ENCODE peak calls at places on chromosomes 7 and 10, in five cellular contexts. W is HepG2, F is AG09319, M is lower leg skin, P is endothelial cell. T is an unnamed sample.

GRCh38 chr10:35208536-35208935 is 81.9 kb downstream of the CREM start:
- DNase-seq in W (no peak), F (no peak), M (no peak), P (no peak), T (no peak)

GRCh38 chr10:60238408-60239100 is 151.1 kb downstream of the ANK3 start:
- DNase-seq in W (no peak), F (peak; percentile 51), M (no peak), P (no peak), T (no peak)

GRCh38 chr10:86364551-86365345 is 1.8 kb downstream of the GRID1 start:
- DNase-seq in W (no peak), F (no peak), M (peak; percentile 80), P (peak; percentile 52), T (peak; percentile 45)

GRCh38 chr7:81688622-81689411 is 81.0 kb downstream of the HGF start:
- DNase-seq in W (no peak), F (no peak), M (no peak), P (no peak), T (no peak)

GRCh38 chr7:31562002-31562401 is 48.1 kb downstream of the ITPRID1 start:
- DNase-seq in W (no peak), F (no peak), M (no peak), P (no peak), T (no peak)

GRCh38 chr10:6142644-6143043 is 53.8 kb downstream of the RBM17 start:
- DNase-seq in W (no peak), F (no peak), M (no peak), P (no peak), T (no peak)

GRCh38 chr7:128830231-128831177 is at the start of gene FLNC:
- DNase-seq in W (no peak), F (peak; percentile 49), M (peak; percentile 93), P (peak; percentile 50), T (peak; percentile 68)

GRCh38 chr10:122020202-122020601 is 31.2 kb downstream of the TACC2 start:
- DNase-seq in W (no peak), F (no peak), M (no peak), P (no peak), T (no peak)

GRCh38 chr7:105010538-105011523 is 3.2 kb upstream of the KMT2E start:
- DNase-seq in W (no peak), F (no peak), M (no peak), P (no peak), T (no peak)

GRCh38 chr10:61898435-61898778 is 3.1 kb upstream of the ARID5B start:
- DNase-seq in W (no peak), F (no peak), M (no peak), P (no peak), T (no peak)

GRCh38 chr7:13800694-13801448 is 188.6 kb downstream of the ETV1 start:
- DNase-seq in W (no peak), F (peak; percentile 42), M (no peak), P (no peak), T (peak; percentile 31)

GRCh38 chr10:5442056-5442989 is 30.0 kb downstream of the NET1 start:
- DNase-seq in W (peak; percentile 43), F (no peak), M (no peak), P (peak; percentile 49), T (no peak)

GRCh38 chr10:1004294-1004693 is 16.1 kb downstream of the GTPBP4 start:
- DNase-seq in W (no peak), F (no peak), M (no peak), P (no peak), T (no peak)

GRCh38 chr7:92460109-92460508 is 12.8 kb downstream of the GATAD1 start:
- DNase-seq in W (no peak), F (no peak), M (no peak), P (no peak), T (no peak)

GRCh38 chr7:131956864-131957263 is 400.4 kb upstream of the PODXL start:
- DNase-seq in W (no peak), F (no peak), M (peak; percentile 18), P (no peak), T (no peak)

GRCh38 chr7:97580205-97580604 is 151.7 kb upstream of the TAC1 start:
- DNase-seq in W (no peak), F (no peak), M (no peak), P (no peak), T (peak; percentile 56)

GRCh38 chr10:115706482-115707076 is 566.4 kb downstream of the GFRA1 start:
- DNase-seq in W (peak; percentile 1), F (peak; percentile 2), M (no peak), P (no peak), T (no peak)

GRCh38 chr10:90229486-90229885 is 528.1 kb downstream of the KIF20B start:
- DNase-seq in W (no peak), F (no peak), M (no peak), P (no peak), T (no peak)

GRCh38 chr10:59499460-59499859 is 137.1 kb upstream of the FAM13C start:
- DNase-seq in W (no peak), F (no peak), M (no peak), P (no peak), T (peak; percentile 45)

GRCh38 chr7:71772783-71773182 is 639.4 kb downstream of the CALN1 start:
- DNase-seq in W (no peak), F (no peak), M (no peak), P (no peak), T (no peak)

GRCh38 chr7:88072036-88072714 is 138.1 kb downstream of the ADAM22 start:
- DNase-seq in W (no peak), F (no peak), M (no peak), P (no peak), T (no peak)

GRCh38 chr10:29908977-29909376 is 150.4 kb downstream of the JCAD start:
- DNase-seq in W (no peak), F (no peak), M (no peak), P (no peak), T (no peak)

GRCh38 chr10:117531371-117532002 is 11.1 kb upstream of the EMX2 start:
- DNase-seq in W (no peak), F (no peak), M (peak; percentile 82), P (no peak), T (no peak)

GRCh38 chr7:149827089-149827981 is 10.8 kb upstream of the ZNF862 start:
- DNase-seq in W (no peak), F (no peak), M (no peak), P (no peak), T (no peak)

GRCh38 chr7:134029-134428 is 58.3 kb upstream of the FAM20C start:
- DNase-seq in W (no peak), F (no peak), M (peak; percentile 72), P (no peak), T (no peak)

GRCh38 chr7:6640246-6640721 is 3.2 kb downstream of the ZNF316 start:
- DNase-seq in W (no peak), F (no peak), M (no peak), P (no peak), T (peak; percentile 34)

GRCh38 chr10:61779950-61780659 is 117.4 kb downstream of the CABCOCO1 start:
- DNase-seq in W (no peak), F (no peak), M (no peak), P (no peak), T (no peak)

GRCh38 chr7:81515009-81515408 is 254.8 kb downstream of the HGF start:
- DNase-seq in W (no peak), F (no peak), M (no peak), P (no peak), T (no peak)

GRCh38 chr10:78604286-78604685 is 464.5 kb upstream of the ZMIZ1 start:
- DNase-seq in W (no peak), F (no peak), M (no peak), P (no peak), T (no peak)

GRCh38 chr7:30752979-30753378 is 1.0 kb downstream of the INMT start:
- DNase-seq in W (no peak), F (no peak), M (no peak), P (no peak), T (no peak)

GRCh38 chr7:17069146-17069545 is 187.4 kb upstream of the AGR3 start:
- DNase-seq in W (no peak), F (no peak), M (no peak), P (no peak), T (no peak)

GRCh38 chr7:2224491-2224928 is 8.2 kb downstream of the MAD1L1 start:
- DNase-seq in W (no peak), F (no peak), M (no peak), P (no peak), T (no peak)

GRCh38 chr7:110084177-110084807 is 1006.6 kb upstream of the LRRN3 start:
- DNase-seq in W (no peak), F (no peak), M (no peak), P (no peak), T (no peak)

GRCh38 chr7:110095372-110096052 is 995.4 kb upstream of the LRRN3 start:
- DNase-seq in W (no peak), F (no peak), M (no peak), P (no peak), T (no peak)

DNA sequence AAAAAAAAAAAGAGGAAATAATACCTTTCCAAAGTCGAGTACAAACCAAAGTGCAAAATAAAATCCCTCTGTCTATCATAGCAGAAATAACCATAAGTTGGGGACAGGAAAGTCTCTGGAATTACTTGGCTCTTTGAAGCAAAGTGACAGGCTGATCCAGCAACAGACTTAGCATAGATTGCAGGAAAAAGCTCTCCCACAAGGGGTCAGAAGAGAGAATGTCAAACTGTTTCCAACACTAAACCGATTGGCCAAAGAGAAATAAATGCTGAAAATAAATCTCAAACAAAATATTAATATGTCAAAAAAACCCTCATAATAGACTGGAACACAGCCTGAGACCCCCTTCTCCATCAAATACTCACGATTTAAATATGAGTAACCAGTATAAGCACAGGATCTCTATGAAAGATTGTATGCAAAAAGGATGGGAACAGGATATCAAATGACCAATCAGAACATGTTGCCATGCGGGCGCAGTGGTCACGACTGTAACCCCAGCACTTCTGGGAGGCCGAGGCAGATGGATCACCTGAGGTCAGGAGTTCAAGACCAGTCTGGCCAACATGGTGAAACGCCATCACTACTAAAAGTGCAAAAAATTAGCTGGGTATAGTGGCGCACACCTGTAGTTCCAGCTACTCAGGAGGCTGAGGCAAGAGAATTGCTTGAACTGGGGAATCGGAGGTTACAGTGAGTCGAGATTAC is 1000.7 kb upstream of the LRRN3 start:
- DNase-seq in W (peak; percentile 37), F (no peak), M (no peak), P (peak; percentile 16), T (no peak)
- TF ChIP-seq CTCF in W (peak; percentile 62), F (peak; percentile 14), M (no peak), P (no peak), T (peak; percentile 23)

GRCh38 chr7:117399820-117400422 is 27.4 kb downstream of the ASZ1 start:
- DNase-seq in W (no peak), F (no peak), M (no peak), P (no peak), T (no peak)
- TF ChIP-seq CTCF in W (no peak), F (peak; percentile 46), M (no peak), P (peak; percentile 56), T (peak; percentile 49)

DNA sequence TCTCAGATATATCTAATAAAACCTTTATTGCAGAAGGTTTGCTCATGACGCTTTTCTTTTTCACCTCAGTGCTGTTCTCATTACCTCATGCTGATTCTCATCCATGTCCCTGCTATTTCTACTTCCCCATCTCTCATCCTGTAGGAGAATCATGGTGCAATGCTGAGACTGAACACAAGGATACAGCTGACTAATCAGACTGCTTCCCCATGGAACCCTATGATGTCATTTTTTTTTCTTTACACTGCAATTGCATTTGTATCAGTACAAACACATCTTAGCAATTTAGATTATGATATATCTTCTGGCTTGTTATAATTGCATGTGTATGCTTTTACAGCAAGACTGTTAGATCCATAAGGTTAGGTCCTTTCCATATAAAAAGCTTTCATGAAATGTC is 93.7 kb downstream of the SEMA3A start:
- DNase-seq in W (no peak), F (no peak), M (no peak), P (no peak), T (no peak)
- TF ChIP-seq CTCF in W (no peak), F (no peak), M (no peak), P (peak; percentile 54), T (peak; percentile 52)

GRCh38 chr10:130227883-130228282 is 91.7 kb downstream of the GLRX3 start:
- DNase-seq in W (no peak), F (no peak), M (peak; percentile 13), P (no peak), T (no peak)
- TF ChIP-seq CTCF in W (no peak), F (no peak), M (no peak), P (no peak), T (no peak)